ENCODE peak calls at places on chromosomes 2 and 18, in eight cellular contexts. Q is keratinocyte, D is dorsolateral prefrontal cortex, O is substantia nigra, T is uterus, L is upper lobe of right lung, H is brain microvascular endothelial cell, Y is adrenal gland. N is an unnamed sample.

GRCh38 chr18:76903386-76903785 is 81.0 kb downstream of the ZNF236 start:
- DNase-seq in Q (no peak), D (no peak), O (no peak), T (no peak), L (no peak), H (no peak), Y (no peak), N (no peak)

GRCh38 chr2:78431241-78431640 is 594.3 kb upstream of the REG3G start:
- DNase-seq in Q (no peak), D (no peak), O (no peak), T (no peak), L (no peak), H (no peak), Y (no peak), N (no peak)

GRCh38 chr18:26458526-26459232 is 89.7 kb downstream of the KCTD1 start:
- DNase-seq in Q (no peak), D (no peak), O (no peak), T (no peak), L (no peak), H (peak), Y (no peak), N (no peak)

GRCh38 chr2:133045787-133046186 is 375.8 kb upstream of the LYPD1 start:
- DNase-seq in Q (no peak), D (no peak), O (no peak), T (no peak), L (no peak), H (peak), Y (no peak), N (no peak)

GRCh38 chr2:12463189-12463588 is 253.5 kb upstream of the TRIB2 start:
- DNase-seq in Q (no peak), D (no peak), O (no peak), T (no peak), L (no peak), H (no peak), Y (no peak), N (no peak)

GRCh38 chr2:37776487-37776886 is 105.0 kb upstream of the CDC42EP3 start:
- DNase-seq in Q (peak), D (no peak), O (no peak), T (no peak), L (no peak), H (peak), Y (no peak), N (no peak)

GRCh38 chr2:230924470-230925341 is at the start of gene GPR55:
- DNase-seq in Q (no peak), D (peak), O (no peak), T (no peak), L (peak), H (no peak), Y (no peak), N (no peak)

GRCh38 chr18:21453512-21453862 is 147.0 kb downstream of the ESCO1 start:
- DNase-seq in Q (no peak), D (no peak), O (no peak), T (peak), L (no peak), H (no peak), Y (no peak), N (no peak)

GRCh38 chr2:18046558-18046957 is 168.1 kb downstream of the KCNS3 start:
- DNase-seq in Q (no peak), D (no peak), O (no peak), T (no peak), L (no peak), H (peak), Y (no peak), N (peak)

GRCh38 chr18:44602845-44603244 is 77.8 kb upstream of the SETBP1 start:
- DNase-seq in Q (no peak), D (no peak), O (no peak), T (no peak), L (no peak), H (no peak), Y (no peak), N (no peak)

GRCh38 chr18:22547807-22548561 is 130.3 kb upstream of the CTAGE1 start:
- DNase-seq in Q (no peak), D (no peak), O (no peak), T (peak), L (no peak), H (no peak), Y (no peak), N (no peak)

GRCh38 chr2:69381337-69381737 is 5.7 kb downstream of the GFPT1 start:
- DNase-seq in Q (no peak), D (no peak), O (no peak), T (no peak), L (no peak), H (peak), Y (no peak), N (no peak)

GRCh38 chr2:37784071-37784758 is 112.8 kb upstream of the CDC42EP3 start:
- DNase-seq in Q (no peak), D (no peak), O (no peak), T (no peak), L (no peak), H (no peak), Y (no peak), N (no peak)

GRCh38 chr18:57561728-57562423 is 24.6 kb downstream of the FECH start:
- DNase-seq in Q (no peak), D (no peak), O (no peak), T (no peak), L (no peak), H (peak), Y (no peak), N (no peak)

GRCh38 chr2:111670776-111671175 is 213.2 kb downstream of the ANAPC1 start:
- DNase-seq in Q (no peak), D (no peak), O (no peak), T (no peak), L (no peak), H (no peak), Y (no peak), N (no peak)
- H3K27ac ChIP-seq in Q (no peak), D (no peak), O (no peak), T (no peak), L (no peak), H (no peak), Y (peak), N (no peak)

GRCh38 chr2:169573974-169574299 is 272 bp upstream of the FASTKD1 start:
- DNase-seq in Q (no peak), D (no peak), O (no peak), T (no peak), L (no peak), H (no peak), Y (no peak), N (no peak)
- H3K27ac ChIP-seq in Q (peak), D (peak), O (no peak), T (peak), L (no peak), H (no peak), Y (no peak), N (no peak)

GRCh38 chr2:206212673-206213513 is 53.2 kb downstream of the EEF1B2 start:
- DNase-seq in Q (no peak), D (no peak), O (no peak), T (no peak), L (no peak), H (peak), Y (no peak), N (no peak)

GRCh38 chr2:206211657-206212255 is 52.1 kb downstream of the EEF1B2 start:
- DNase-seq in Q (peak), D (no peak), O (no peak), T (no peak), L (no peak), H (peak), Y (no peak), N (no peak)

GRCh38 chr2:206217162-206217561 is 57.3 kb upstream of the ZDBF2 start:
- DNase-seq in Q (no peak), D (no peak), O (no peak), T (no peak), L (no peak), H (no peak), Y (no peak), N (no peak)

GRCh38 chr2:206217743-206218520 is 56.5 kb upstream of the ZDBF2 start:
- DNase-seq in Q (no peak), D (no peak), O (no peak), T (no peak), L (no peak), H (no peak), Y (no peak), N (no peak)

DNA sequence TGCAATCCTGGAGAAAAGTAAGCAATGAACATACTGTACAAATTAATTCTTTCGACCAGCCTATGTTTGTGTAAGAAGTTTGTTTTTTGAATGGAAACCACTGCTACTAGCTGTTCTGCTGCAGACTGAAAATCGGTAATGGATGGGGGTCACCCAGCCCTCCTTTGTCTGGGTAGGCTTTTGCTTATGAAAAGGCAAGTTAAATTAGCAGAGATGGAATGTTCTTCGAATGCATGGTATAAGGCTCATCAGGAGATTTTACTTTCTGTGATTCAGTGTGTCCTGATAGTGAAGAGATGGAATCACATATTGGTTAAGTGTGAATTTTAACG is 53.8 kb downstream of the EEF1B2 start:
- DNase-seq in Q (no peak), D (no peak), O (no peak), T (no peak), L (no peak), H (no peak), Y (no peak), N (no peak)
- H3K27ac ChIP-seq in Q (peak), D (no peak), O (no peak), T (no peak), L (no peak), H (no peak), Y (no peak), N (no peak)

DNA sequence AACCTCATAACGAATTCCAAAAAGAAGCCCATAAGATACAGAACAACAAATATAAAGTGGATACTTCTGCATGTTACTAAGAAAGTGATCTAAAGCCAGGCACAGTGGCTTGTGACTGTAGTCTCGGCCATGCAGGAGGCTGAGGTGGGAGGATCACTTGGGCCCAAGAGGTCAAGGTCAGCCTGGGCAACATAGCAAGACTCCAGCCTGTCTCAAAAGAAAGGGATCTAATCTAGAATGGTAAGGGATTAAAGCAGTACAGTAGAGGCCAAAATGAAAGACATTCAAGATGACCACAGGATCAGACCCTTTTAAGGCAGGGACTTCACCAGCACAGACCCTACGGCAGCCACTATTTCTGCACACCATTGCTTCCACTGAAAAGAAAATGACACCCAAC is 3.8 kb downstream of the COBLL1 start:
- DNase-seq in Q (no peak), D (no peak), O (no peak), T (no peak), L (no peak), H (no peak), Y (no peak), N (no peak)
- H3K27ac ChIP-seq in Q (no peak), D (peak), O (no peak), T (peak), L (no peak), H (peak), Y (peak), N (peak)

GRCh38 chr2:159098815-159099455 is 130.5 kb downstream of the TANC1 start:
- DNase-seq in Q (no peak), D (no peak), O (no peak), T (no peak), L (no peak), H (peak), Y (no peak), N (no peak)
- H3K27ac ChIP-seq in Q (peak), D (no peak), O (no peak), T (peak), L (peak), H (peak), Y (peak), N (peak)

N was measured in heart right ventricle.